ENCODE peak calls at places on chromosomes 12 and 14, in five cellular contexts. V is ovary, L is Calu3, J is fibroblast of lung, B is uterus. X is an unnamed sample.

GRCh38 chr14:95609398-95609990 is 74.6 kb downstream of the GLRX5 start:
- DNase-seq in V (no peak), L (peak), J (peak), B (no peak), X (peak)

GRCh38 chr12:109703684-109704083 is 9.9 kb upstream of the FAM222A start:
- DNase-seq in V (no peak), L (no peak), J (no peak), B (no peak), X (no peak)

GRCh38 chr12:114673169-114673833 is 10.7 kb downstream of the TBX3 start:
- DNase-seq in V (peak), L (no peak), J (peak), B (peak), X (no peak)

GRCh38 chr12:119700078-119700477 is 32.1 kb downstream of the PRKAB1 start:
- DNase-seq in V (no peak), L (no peak), J (no peak), B (no peak), X (no peak)

GRCh38 chr12:100464529-100464928 is 9.1 kb upstream of the NR1H4 start:
- DNase-seq in V (no peak), L (no peak), J (no peak), B (no peak), X (no peak)

GRCh38 chr12:13718271-13718670 is 263.1 kb downstream of the GRIN2B start:
- DNase-seq in V (no peak), L (no peak), J (no peak), B (no peak), X (no peak)

GRCh38 chr14:25006961-25007795 is 42.8 kb downstream of the STXBP6 start:
- DNase-seq in V (no peak), L (peak), J (peak), B (no peak), X (no peak)

GRCh38 chr14:22010532-22011242 is 337.1 kb upstream of the OR4E1 start:
- DNase-seq in V (no peak), L (no peak), J (no peak), B (no peak), X (no peak)

DNA sequence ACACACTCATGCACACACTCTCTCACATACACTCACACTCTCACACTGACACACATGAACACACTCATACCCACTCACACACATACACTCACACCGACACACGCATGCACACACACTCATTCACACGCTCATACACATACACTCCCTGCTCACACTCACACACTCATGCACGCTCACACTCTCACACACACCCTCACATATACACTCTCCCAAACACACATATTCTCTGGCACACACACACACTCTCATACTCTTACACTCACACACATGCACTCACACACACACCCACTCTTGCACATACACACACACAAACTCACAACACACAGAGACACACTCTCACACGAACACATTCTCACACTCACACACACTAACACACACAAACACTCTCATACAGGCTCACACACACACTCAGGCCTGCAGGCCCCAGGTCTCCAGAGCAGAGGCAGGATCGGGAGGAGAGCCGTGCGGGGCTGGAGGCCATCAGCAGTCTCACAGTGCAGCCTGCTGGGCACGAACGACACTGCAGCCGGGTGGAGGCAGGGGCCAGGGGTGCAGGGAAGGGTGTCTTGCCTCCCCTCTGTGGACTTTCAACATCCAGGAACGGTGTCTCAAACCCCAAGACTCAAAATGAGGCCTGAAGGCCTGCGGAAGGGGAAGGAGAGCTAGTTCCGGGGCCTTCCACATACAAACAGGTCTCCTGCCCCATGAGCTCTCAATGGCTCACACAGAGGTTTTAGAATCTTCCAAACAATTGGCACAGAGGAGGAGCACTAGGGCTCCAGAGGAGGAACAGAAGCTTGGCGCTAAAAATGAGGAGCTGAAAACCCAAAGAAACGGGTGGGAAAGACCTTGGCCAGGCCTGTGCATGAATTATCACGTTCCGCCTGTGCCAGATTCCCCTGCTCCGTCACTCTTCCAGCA is 148.6 kb downstream of the ANO2 start:
- DNase-seq in V (no peak), L (peak), J (no peak), B (no peak), X (peak)
- TF ChIP-seq CTCF in V (no peak), L (no peak), J (peak), B (no peak), X (peak)

GRCh38 chr12:122965851-122966742 is at the start of gene ABCB9:
- DNase-seq in V (peak), L (peak), J (peak), B (peak), X (peak)
- TF ChIP-seq CTCF in V (no peak), L (no peak), J (no peak), B (no peak), X (no peak)

GRCh38 chr12:44247588-44247987 is 411.7 kb downstream of the TMEM117 start:
- DNase-seq in V (no peak), L (no peak), J (no peak), B (no peak), X (no peak)
- TF ChIP-seq CTCF in V (no peak), L (no peak), J (no peak), B (no peak), X (no peak)

GRCh38 chr12:45232771-45233372 is 17.0 kb downstream of the ANO6 start:
- DNase-seq in V (peak), L (peak), J (peak), B (peak), X (no peak)

GRCh38 chr12:45232146-45232731 is 16.3 kb downstream of the ANO6 start:
- DNase-seq in V (no peak), L (no peak), J (no peak), B (no peak), X (no peak)

GRCh38 chr12:45235087-45236025 is 19.5 kb downstream of the ANO6 start:
- DNase-seq in V (no peak), L (peak), J (peak), B (peak), X (no peak)

GRCh38 chr12:45231515-45232145 is 15.7 kb downstream of the ANO6 start:
- DNase-seq in V (no peak), L (no peak), J (peak), B (no peak), X (no peak)

GRCh38 chr12:45234134-45234865 is 18.4 kb downstream of the ANO6 start:
- DNase-seq in V (peak), L (no peak), J (peak), B (peak), X (peak)
- TF ChIP-seq CTCF in V (no peak), L (no peak), J (no peak), B (no peak), X (no peak)

DNA sequence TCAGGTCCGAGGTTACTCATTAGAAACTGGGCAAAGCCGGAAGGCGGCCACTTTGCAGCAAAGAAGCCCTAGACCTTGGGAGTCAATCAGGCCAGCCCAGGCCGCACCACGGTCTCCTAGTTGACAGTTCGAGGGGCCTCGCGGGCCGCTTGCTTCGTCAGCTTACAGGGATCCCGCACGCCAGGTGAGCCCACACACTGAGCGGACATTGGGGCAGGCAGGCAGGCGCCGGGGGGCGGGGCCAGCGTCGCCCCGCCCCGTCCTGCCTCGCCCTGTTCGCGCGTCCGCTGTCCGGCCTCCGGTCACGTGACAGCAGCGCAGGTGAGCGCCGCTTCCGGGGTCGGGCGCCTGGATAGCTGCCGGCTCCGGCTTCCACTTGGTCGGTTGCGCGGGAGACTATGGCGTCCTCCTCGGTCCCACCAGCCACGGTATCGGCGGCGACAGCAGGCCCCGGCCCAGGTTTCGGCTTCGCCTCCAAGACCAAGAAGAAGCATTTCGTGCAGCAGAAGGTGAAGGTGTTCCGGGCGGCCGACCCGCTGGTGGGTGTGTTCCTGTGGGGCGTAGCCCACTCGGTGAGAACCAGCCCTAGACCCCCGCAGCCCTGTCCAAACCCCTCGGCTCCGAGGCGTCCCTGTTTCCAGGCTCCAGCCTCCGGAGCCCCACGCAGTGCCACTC is at the start of gene PIP4K2C:
- DNase-seq in V (peak), L (peak), J (peak), B (peak), X (peak)
- TF ChIP-seq CTCF in V (no peak), L (no peak), J (no peak), B (no peak), X (no peak)

GRCh38 chr14:52455291-52456088 is 96.8 kb downstream of the TXNDC16 start:
- DNase-seq in V (no peak), L (no peak), J (peak), B (no peak), X (no peak)
- TF ChIP-seq CTCF in V (no peak), L (no peak), J (no peak), B (no peak), X (no peak)

DNA sequence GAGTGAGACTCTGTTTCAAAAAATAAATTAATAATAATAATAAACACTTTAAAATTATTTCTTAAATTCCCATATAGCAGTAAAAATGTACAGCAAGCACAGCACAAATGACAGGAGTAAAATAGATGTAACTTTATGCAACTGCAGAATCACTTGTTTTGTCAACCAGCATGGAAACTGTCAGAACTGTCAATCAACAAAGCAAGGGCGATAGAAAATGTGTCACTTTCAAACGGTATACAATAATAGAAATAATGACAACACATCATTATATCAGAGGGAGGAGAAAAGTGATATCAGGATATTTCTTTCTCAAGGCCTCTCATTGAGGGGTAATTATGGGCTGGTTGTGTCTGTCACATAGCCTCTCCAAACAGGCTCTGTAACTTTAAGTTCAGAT is 68.2 kb downstream of the KLHL28 start:
- DNase-seq in V (no peak), L (no peak), J (no peak), B (no peak), X (no peak)
- TF ChIP-seq CTCF in V (no peak), L (no peak), J (no peak), B (no peak), X (no peak)

GRCh38 chr14:65414961-65415589 is 2.5 kb downstream of the FUT8 start:
- DNase-seq in V (no peak), L (peak), J (peak), B (no peak), X (no peak)
- TF ChIP-seq CTCF in V (peak), L (no peak), J (peak), B (peak), X (no peak)

DNA sequence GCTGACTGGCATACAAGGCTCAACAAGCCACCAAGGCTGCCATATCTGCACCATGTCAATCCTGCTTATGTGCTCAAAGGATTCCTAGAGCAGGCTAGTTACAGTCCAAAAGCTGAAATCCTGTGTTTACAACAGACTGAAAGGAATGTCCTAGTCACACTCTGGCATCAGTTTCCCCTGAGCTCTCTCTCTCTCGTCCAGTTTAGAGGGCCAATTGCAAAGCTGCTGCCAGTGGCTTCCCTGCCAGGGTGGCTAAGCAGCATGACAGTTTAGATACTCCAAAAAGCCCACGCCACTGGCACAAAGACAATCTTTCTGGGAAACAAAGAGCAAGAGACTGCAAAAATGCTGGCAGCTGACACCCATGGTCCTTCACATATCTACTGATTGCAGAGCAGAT is 392.1 kb downstream of the RPS29 start:
- DNase-seq in V (no peak), L (no peak), J (no peak), B (no peak), X (no peak)
- TF ChIP-seq CTCF in V (no peak), L (no peak), J (no peak), B (no peak), X (no peak)

DNA sequence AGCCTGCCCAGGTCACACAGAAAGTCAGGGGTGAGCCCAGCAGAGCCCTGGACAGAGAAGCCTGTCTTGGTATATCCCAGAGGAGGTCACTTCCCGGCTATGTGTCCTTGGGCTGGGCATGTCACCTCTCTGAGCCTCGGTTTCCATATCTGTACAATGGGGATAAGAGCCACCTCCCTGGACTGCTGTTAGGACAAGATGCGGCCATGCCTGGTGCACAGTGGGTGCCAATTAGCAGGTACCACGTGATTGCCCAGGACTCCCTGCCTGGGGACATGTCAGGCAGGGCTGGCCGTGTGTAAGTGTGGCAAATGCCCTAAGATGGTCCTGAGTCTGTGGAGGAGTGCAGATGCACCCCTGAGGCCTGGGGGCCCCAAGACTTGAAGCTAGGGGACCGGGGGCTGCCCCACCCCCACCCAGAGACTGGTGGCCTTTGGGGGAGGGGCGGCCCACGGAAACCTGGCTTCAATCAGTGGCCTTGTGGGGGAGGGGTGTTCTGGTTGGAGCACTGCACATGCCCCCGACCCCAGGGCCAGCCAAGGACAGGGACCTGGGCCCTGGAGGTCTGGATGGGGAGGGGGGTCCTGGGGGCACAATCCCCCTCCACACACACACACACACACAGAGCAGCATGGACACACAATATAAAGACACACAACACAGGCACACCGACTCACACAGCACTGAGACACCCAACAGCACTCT is 878 bp downstream of the TMEM119 start:
- DNase-seq in V (no peak), L (no peak), J (no peak), B (no peak), X (no peak)
- TF ChIP-seq CTCF in V (no peak), L (no peak), J (no peak), B (no peak), X (no peak)